ENCODE peak calls at places on chromosomes 7 and 10, in six cellular contexts. M, J, Y, D, L and N are unnamed samples.

GRCh38 chr10:34567854-34568253 is 247.2 kb downstream of the PARD3 start:
- DNase-seq in M (no peak), J (no peak), Y (no peak), D (no peak), L (no peak), N (no peak)

GRCh38 chr7:44711528-44711927 is 37.1 kb upstream of the ZMIZ2 start:
- DNase-seq in M (no peak), J (no peak), Y (no peak), D (no peak), L (peak), N (peak)

GRCh38 chr7:115689941-115690340 is 340.6 kb downstream of the TFEC start:
- DNase-seq in M (no peak), J (no peak), Y (no peak), D (no peak), L (no peak), N (no peak)

GRCh38 chr10:90959826-90960225 is 38.9 kb upstream of the ANKRD1 start:
- DNase-seq in M (no peak), J (no peak), Y (no peak), D (peak), L (no peak), N (no peak)

GRCh38 chr7:151745090-151745638 is 131.8 kb downstream of the PRKAG2 start:
- DNase-seq in M (peak), J (peak), Y (peak), D (peak), L (peak), N (peak)

GRCh38 chr7:137091396-137091795 is 222.9 kb downstream of the CHRM2 start:
- DNase-seq in M (no peak), J (no peak), Y (no peak), D (peak), L (peak), N (no peak)

GRCh38 chr7:19011212-19011611 is 106.2 kb downstream of the TWIST1 start:
- DNase-seq in M (no peak), J (no peak), Y (no peak), D (peak), L (no peak), N (no peak)

GRCh38 chr10:33665512-33665911 is 331.0 kb upstream of the NRP1 start:
- DNase-seq in M (no peak), J (no peak), Y (no peak), D (peak), L (no peak), N (no peak)

GRCh38 chr10:118775478-118775877 is 20.7 kb upstream of the CACUL1 start:
- DNase-seq in M (no peak), J (no peak), Y (no peak), D (peak), L (no peak), N (no peak)

GRCh38 chr10:125556884-125557283 is 126.1 kb downstream of the TEX36 start:
- DNase-seq in M (no peak), J (no peak), Y (no peak), D (no peak), L (no peak), N (no peak)

GRCh38 chr7:51140203-51140938 is 176.2 kb downstream of the COBL start:
- DNase-seq in M (no peak), J (no peak), Y (no peak), D (no peak), L (no peak), N (no peak)

GRCh38 chr7:1140481-1141104 is 19.4 kb downstream of the ZFAND2A start:
- DNase-seq in M (no peak), J (peak), Y (no peak), D (no peak), L (no peak), N (peak)

GRCh38 chr10:20207700-20208099 is 391.5 kb downstream of the PLXDC2 start:
- DNase-seq in M (no peak), J (no peak), Y (no peak), D (no peak), L (no peak), N (no peak)

GRCh38 chr7:37405603-37406122 is 43.0 kb downstream of the ELMO1 start:
- DNase-seq in M (no peak), J (no peak), Y (no peak), D (no peak), L (no peak), N (peak)